ENCODE peak calls at places on chromosomes 12 and 14, in six cellular contexts. One of them, this sample, is unnamed.

GRCh38 chr12:124786065-124786964 is 77.3 kb downstream of the SCARB1 start:
- DNase-seq in GM23248: no peak
- DNase-seq in PC-3: no peak
- DNase-seq in SK-N-SH: peak; percentile 98
- DNase-seq in OCI-LY7: no peak
- DNase-seq in HCT116: no peak
- DNase-seq in this sample: no peak

GRCh38 chr12:50282581-50283229 is 615 bp downstream of the LIMA1 start:
- DNase-seq in PC-3: peak; percentile 51
- DNase-seq in GM23248: peak; percentile 86
- DNase-seq in SK-N-SH: no peak
- DNase-seq in OCI-LY7: no peak
- DNase-seq in HCT116: no peak
- DNase-seq in this sample: no peak

GRCh38 chr14:91947196-91948184 is at the start of gene FBLN5:
- DNase-seq in PC-3: no peak
- DNase-seq in SK-N-SH: peak; percentile 62
- DNase-seq in HCT116: no peak
- DNase-seq in OCI-LY7: no peak
- DNase-seq in GM23248: peak; percentile 93
- DNase-seq in this sample: no peak

GRCh38 chr12:91902860-91903683 is 242.6 kb downstream of the BTG1 start:
- DNase-seq in SK-N-SH: no peak
- DNase-seq in GM23248: peak; percentile 50
- DNase-seq in OCI-LY7: no peak
- DNase-seq in HCT116: no peak
- DNase-seq in PC-3: no peak
- DNase-seq in this sample: no peak

GRCh38 chr14:42469637-42470426 is 863.2 kb downstream of the LRFN5 start:
- DNase-seq in HCT116: no peak
- DNase-seq in OCI-LY7: no peak
- DNase-seq in PC-3: peak; percentile 45
- DNase-seq in GM23248: peak; percentile 57
- DNase-seq in SK-N-SH: no peak
- DNase-seq in this sample: no peak

GRCh38 chr12:104055686-104056388 is 5.8 kb upstream of the GLT8D2 start:
- DNase-seq in HCT116: no peak
- DNase-seq in SK-N-SH: peak; percentile 82
- DNase-seq in PC-3: no peak
- DNase-seq in OCI-LY7: no peak
- DNase-seq in GM23248: peak; percentile 42
- DNase-seq in this sample: no peak

GRCh38 chr12:128015276-128015675 is 251.7 kb upstream of the TMEM132C start:
- DNase-seq in SK-N-SH: no peak
- DNase-seq in GM23248: no peak
- DNase-seq in HCT116: no peak
- DNase-seq in OCI-LY7: no peak
- DNase-seq in PC-3: no peak
- DNase-seq in this sample: no peak

GRCh38 chr12:92295523-92295922 is 149.9 kb upstream of the BTG1 start:
- DNase-seq in HCT116: no peak
- DNase-seq in PC-3: no peak
- DNase-seq in OCI-LY7: no peak
- DNase-seq in SK-N-SH: no peak
- DNase-seq in GM23248: peak; percentile 74
- DNase-seq in this sample: no peak

GRCh38 chr12:27709932-27710591 is 570 bp upstream of the MRPS35 start:
- DNase-seq in PC-3: peak; percentile 77
- DNase-seq in OCI-LY7: no peak
- DNase-seq in HCT116: no peak
- DNase-seq in GM23248: peak; percentile 73
- DNase-seq in SK-N-SH: no peak
- DNase-seq in this sample: no peak

GRCh38 chr14:22928237-22929103 is 706 bp downstream of the PRMT5 start:
- DNase-seq in SK-N-SH: no peak
- DNase-seq in OCI-LY7: peak; percentile 38
- DNase-seq in HCT116: no peak
- DNase-seq in GM23248: peak; percentile 35
- DNase-seq in PC-3: peak; percentile 19
- DNase-seq in this sample: peak; percentile 64

GRCh38 chr12:124278389-124279101 is 16.3 kb upstream of the RFLNA start:
- DNase-seq in PC-3: no peak
- DNase-seq in OCI-LY7: no peak
- DNase-seq in HCT116: no peak
- DNase-seq in SK-N-SH: no peak
- DNase-seq in GM23248: no peak
- DNase-seq in this sample: no peak

GRCh38 chr12:96780330-96780729 is 126.7 kb upstream of the NEDD1 start:
- DNase-seq in HCT116: no peak
- DNase-seq in SK-N-SH: no peak
- DNase-seq in PC-3: no peak
- DNase-seq in OCI-LY7: no peak
- DNase-seq in GM23248: no peak
- DNase-seq in this sample: no peak

GRCh38 chr12:5248230-5248629 is 183.7 kb upstream of the NTF3 start:
- DNase-seq in OCI-LY7: no peak
- DNase-seq in HCT116: no peak
- DNase-seq in GM23248: peak; percentile 37
- DNase-seq in PC-3: no peak
- DNase-seq in SK-N-SH: no peak
- DNase-seq in this sample: no peak

GRCh38 chr14:103056322-103057027 is 874 bp downstream of the CDC42BPB start:
- DNase-seq in SK-N-SH: peak; percentile 90
- DNase-seq in GM23248: peak; percentile 70
- DNase-seq in OCI-LY7: no peak
- DNase-seq in PC-3: peak; percentile 71
- DNase-seq in HCT116: no peak
- DNase-seq in this sample: no peak

GRCh38 chr12:75724913-75725312 is 213.5 kb upstream of the KRR1 start:
- DNase-seq in GM23248: peak; percentile 71
- DNase-seq in PC-3: peak; percentile 92
- DNase-seq in SK-N-SH: peak; percentile 37
- DNase-seq in HCT116: peak; percentile 83
- DNase-seq in OCI-LY7: no peak
- DNase-seq in this sample: no peak

GRCh38 chr14:94441531-94442205 is 10.9 kb downstream of the SERPINA11 start:
- DNase-seq in PC-3: no peak
- DNase-seq in HCT116: no peak
- DNase-seq in GM23248: no peak
- DNase-seq in OCI-LY7: no peak
- DNase-seq in SK-N-SH: no peak
- DNase-seq in this sample: no peak

GRCh38 chr12:484096-484495 is 24.4 kb downstream of the B4GALNT3 start:
- DNase-seq in HCT116: no peak
- DNase-seq in OCI-LY7: no peak
- DNase-seq in SK-N-SH: no peak
- DNase-seq in GM23248: no peak
- DNase-seq in PC-3: no peak
- DNase-seq in this sample: no peak

GRCh38 chr12:15693233-15693911 is 95.8 kb downstream of the EPS8 start:
- DNase-seq in SK-N-SH: no peak
- DNase-seq in HCT116: no peak
- DNase-seq in OCI-LY7: no peak
- DNase-seq in PC-3: peak; percentile 22
- DNase-seq in GM23248: peak; percentile 68
- DNase-seq in this sample: no peak

GRCh38 chr14:24954037-24954696 is 95.8 kb downstream of the STXBP6 start:
- DNase-seq in OCI-LY7: no peak
- DNase-seq in GM23248: no peak
- DNase-seq in SK-N-SH: no peak
- DNase-seq in HCT116: no peak
- DNase-seq in PC-3: no peak
- DNase-seq in this sample: no peak

GRCh38 chr14:37172024-37172869 is at the start of gene SLC25A21:
- DNase-seq in GM23248: peak; percentile 84
- DNase-seq in HCT116: peak; percentile 71
- DNase-seq in OCI-LY7: no peak
- DNase-seq in SK-N-SH: no peak
- DNase-seq in PC-3: peak; percentile 87
- DNase-seq in this sample: no peak

GRCh38 chr12:49092086-49092815 is 2.4 kb downstream of the DHH start:
- DNase-seq in OCI-LY7: peak; percentile 58
- DNase-seq in HCT116: no peak
- DNase-seq in GM23248: peak; percentile 75
- DNase-seq in PC-3: peak; percentile 63
- DNase-seq in SK-N-SH: peak; percentile 77
- DNase-seq in this sample: peak; percentile 79

GRCh38 chr12:20259786-20260185 is 108.6 kb upstream of the PDE3A start:
- DNase-seq in SK-N-SH: no peak
- DNase-seq in OCI-LY7: no peak
- DNase-seq in HCT116: no peak
- DNase-seq in PC-3: peak; percentile 5
- DNase-seq in GM23248: no peak
- DNase-seq in this sample: no peak

GRCh38 chr12:116594325-116595038 is 35.3 kb downstream of the MAP1LC3B2 start:
- DNase-seq in HCT116: no peak
- DNase-seq in PC-3: no peak
- DNase-seq in SK-N-SH: no peak
- DNase-seq in OCI-LY7: peak; percentile 7
- DNase-seq in GM23248: no peak
- DNase-seq in this sample: no peak

GRCh38 chr12:82468563-82468962 is 110.2 kb downstream of the METTL25 start:
- DNase-seq in SK-N-SH: no peak
- DNase-seq in OCI-LY7: no peak
- DNase-seq in GM23248: no peak
- DNase-seq in PC-3: no peak
- DNase-seq in HCT116: no peak
- DNase-seq in this sample: no peak

GRCh38 chr14:58272589-58273372 is 25.6 kb upstream of the ARID4A start:
- DNase-seq in HCT116: no peak
- DNase-seq in SK-N-SH: no peak
- DNase-seq in OCI-LY7: peak; percentile 13
- DNase-seq in PC-3: peak; percentile 70
- DNase-seq in GM23248: peak; percentile 65
- DNase-seq in this sample: peak; percentile 69

GRCh38 chr14:56490379-56490778 is 89.2 kb upstream of the TMEM260 start:
- DNase-seq in PC-3: peak; percentile 83
- DNase-seq in SK-N-SH: peak; percentile 14
- DNase-seq in OCI-LY7: peak; percentile 56
- DNase-seq in HCT116: peak; percentile 35
- DNase-seq in GM23248: peak; percentile 73
- DNase-seq in this sample: peak; percentile 85

GRCh38 chr12:78181544-78182162 is 351.0 kb downstream of the NAV3 start:
- DNase-seq in OCI-LY7: peak; percentile 29
- DNase-seq in HCT116: no peak
- DNase-seq in GM23248: peak; percentile 41
- DNase-seq in PC-3: peak; percentile 73
- DNase-seq in SK-N-SH: peak; percentile 1
- DNase-seq in this sample: peak; percentile 70

DNA sequence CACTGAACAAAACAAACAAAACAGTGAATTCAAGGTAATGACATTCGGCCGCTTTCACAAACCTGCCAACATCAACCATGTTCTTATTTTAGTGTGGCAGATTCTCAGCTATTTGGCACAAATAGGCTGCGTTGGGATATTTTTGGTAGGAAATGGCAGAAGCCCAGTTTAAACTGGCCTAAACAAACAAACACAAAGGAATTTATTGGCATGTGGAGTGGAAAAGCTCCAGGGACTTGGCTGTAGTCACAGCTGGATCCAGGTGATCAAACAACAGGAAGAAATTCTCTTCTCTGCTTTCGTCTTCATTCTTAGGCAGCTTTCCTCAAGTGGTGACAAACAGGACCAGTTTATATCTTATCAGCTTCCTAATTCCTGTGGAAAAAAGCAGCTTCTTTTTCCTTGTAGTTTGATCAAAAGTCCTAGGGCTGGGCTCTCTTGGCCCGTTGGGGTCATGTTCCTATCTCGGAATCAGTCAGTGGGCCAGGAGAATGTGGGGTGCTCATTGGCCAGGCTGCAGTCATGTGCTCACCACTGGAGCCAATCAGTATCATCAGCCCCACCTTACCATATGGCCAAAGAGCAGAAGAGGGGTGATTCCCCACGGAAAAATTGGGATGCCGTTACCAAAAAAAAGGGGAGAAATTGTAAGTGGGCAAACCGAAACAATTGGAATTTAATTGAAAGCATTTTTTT is 22.6 kb downstream of the C12orf75 start:
- DNase-seq in SK-N-SH: no peak
- DNase-seq in GM23248: no peak
- DNase-seq in PC-3: peak; percentile 86
- DNase-seq in OCI-LY7: no peak
- DNase-seq in HCT116: no peak
- DNase-seq in this sample: no peak
- H3K27ac ChIP-seq in SK-N-SH: peak overlapping the region; percentile 25
- H3K27ac ChIP-seq in GM23248: no peak overlapping the region
- H3K27ac ChIP-seq in PC-3: peak overlapping the region; percentile 26
- H3K27ac ChIP-seq in OCI-LY7: peak overlapping the region; percentile 74
- H3K27ac ChIP-seq in HCT116: no peak overlapping the region
- H3K27ac ChIP-seq in this sample: peak overlapping the region; percentile 97

GRCh38 chr14:98458702-98459101 is 813.3 kb downstream of the BCL11B start:
- DNase-seq in HCT116: no peak
- DNase-seq in GM23248: no peak
- DNase-seq in PC-3: no peak
- DNase-seq in SK-N-SH: no peak
- DNase-seq in OCI-LY7: no peak
- DNase-seq in this sample: no peak
- H3K9me2 ChIP-seq in HCT116: no peaks in the 10 kb centered on the region
- H3K9me2 ChIP-seq in GM23248: no peaks in the 10 kb centered on the region
- H3K9me2 ChIP-seq in PC-3: no peaks in the 10 kb centered on the region
- H3K9me2 ChIP-seq in SK-N-SH: no peaks in the 10 kb centered on the region
- H3K9me2 ChIP-seq in OCI-LY7: no peaks in the 10 kb centered on the region
- H3K9me2 ChIP-seq in this sample: no peaks in the 10 kb centered on the region

DNA sequence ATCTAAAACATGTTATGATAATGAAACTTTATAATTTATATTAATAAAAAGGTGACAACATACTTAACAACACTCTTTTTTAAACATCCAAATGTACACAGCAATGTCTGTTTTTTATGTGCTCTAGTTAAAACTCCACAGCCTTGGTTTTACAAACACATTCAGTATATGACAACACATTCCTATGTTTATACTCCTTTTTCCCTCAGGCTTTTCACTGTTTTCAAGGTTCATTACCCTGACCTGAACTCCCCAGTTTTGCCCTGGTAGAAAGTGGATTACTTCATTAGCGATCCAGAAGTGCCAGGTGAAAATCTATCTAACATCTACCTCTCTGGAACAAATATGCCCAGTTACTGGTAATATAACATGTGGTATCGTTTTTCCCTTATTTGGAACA is 340.2 kb upstream of the DDHD1 start:
- DNase-seq in SK-N-SH: no peak
- DNase-seq in OCI-LY7: no peak
- DNase-seq in GM23248: no peak
- DNase-seq in HCT116: no peak
- DNase-seq in PC-3: no peak
- DNase-seq in this sample: no peak
- H3K4me3 ChIP-seq in SK-N-SH: no peak overlapping the region
- H3K4me3 ChIP-seq in OCI-LY7: no peak overlapping the region
- H3K4me3 ChIP-seq in GM23248: no peak overlapping the region
- H3K4me3 ChIP-seq in HCT116: no peak overlapping the region
- H3K4me3 ChIP-seq in PC-3: no peak overlapping the region
- H3K4me3 ChIP-seq in this sample: no peak overlapping the region

DNA sequence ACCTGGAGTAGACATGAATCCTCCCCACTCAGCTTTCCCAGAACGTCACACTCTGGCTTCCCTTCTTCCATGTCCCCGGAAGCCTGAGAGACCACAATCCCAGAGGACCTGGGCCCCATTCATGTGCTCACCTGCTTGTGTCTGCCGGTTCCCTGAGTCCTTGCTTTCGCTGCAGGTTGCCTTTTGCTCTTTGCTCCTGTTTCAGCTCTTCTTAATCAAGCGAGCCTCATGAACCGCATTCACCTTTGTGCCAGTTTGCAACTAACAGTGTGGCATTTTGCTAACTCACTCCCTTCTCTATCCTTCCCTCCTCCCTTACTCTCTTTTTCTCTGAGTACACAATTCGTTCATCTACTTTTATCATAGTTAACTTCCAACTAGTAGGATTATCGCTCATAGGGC is 23.1 kb downstream of the ENTPD5 start:
- DNase-seq in OCI-LY7: no peak
- DNase-seq in SK-N-SH: no peak
- DNase-seq in GM23248: no peak
- DNase-seq in PC-3: no peak
- DNase-seq in HCT116: no peak
- DNase-seq in this sample: no peak
- H3K27ac ChIP-seq in OCI-LY7: no peak overlapping the region
- H3K27ac ChIP-seq in SK-N-SH: no peak overlapping the region
- H3K27ac ChIP-seq in GM23248: no peak overlapping the region
- H3K27ac ChIP-seq in PC-3: no peak overlapping the region
- H3K27ac ChIP-seq in HCT116: no peak overlapping the region
- H3K27ac ChIP-seq in this sample: no peak overlapping the region